ENCODE peak calls at places on chromosomes 4 and X, in five cellular contexts. One of them, this sample, is unnamed.

GRCh38 chr4:130808492-130808891 is 1712.5 kb downstream of the C4orf33 start:
- DNase-seq in HepG2: peak; percentile 13
- DNase-seq in K562: peak; percentile 1
- DNase-seq in H1: no peak
- DNase-seq in GM12878: no peak
- DNase-seq in this sample: peak; percentile 60

GRCh38 chr4:151565583-151565982 is 156.6 kb downstream of the FHIP1A start:
- DNase-seq in GM12878: no peak
- DNase-seq in HepG2: no peak
- DNase-seq in K562: no peak
- DNase-seq in H1: no peak
- DNase-seq in this sample: no peak

GRCh38 chrX:78027798-78028197 is 58.4 kb upstream of the PGAM4 start:
- DNase-seq in K562: no peak
- DNase-seq in H1: no peak
- DNase-seq in HepG2: no peak
- DNase-seq in GM12878: no peak
- DNase-seq in this sample: no peak

GRCh38 chr4:137156054-137156453 is 376.2 kb downstream of the PCDH18 start:
- DNase-seq in HepG2: no peak
- DNase-seq in K562: no peak
- DNase-seq in H1: no peak
- DNase-seq in GM12878: no peak
- DNase-seq in this sample: no peak

GRCh38 chr4:142683997-142684396 is 162.1 kb downstream of the INPP4B start:
- DNase-seq in HepG2: no peak
- DNase-seq in H1: no peak
- DNase-seq in GM12878: no peak
- DNase-seq in K562: no peak
- DNase-seq in this sample: no peak

GRCh38 chrX:87626996-87627395 is 109.4 kb downstream of the KLHL4 start:
- DNase-seq in GM12878: no peak
- DNase-seq in H1: no peak
- DNase-seq in K562: no peak
- DNase-seq in HepG2: no peak
- DNase-seq in this sample: no peak

GRCh38 chrX:38870386-38870895 is 69.2 kb downstream of the MID1IP1 start:
- DNase-seq in H1: no peak
- DNase-seq in HepG2: no peak
- DNase-seq in K562: peak; percentile 33
- DNase-seq in GM12878: no peak
- DNase-seq in this sample: peak; percentile 45

GRCh38 chrX:22081475-22082092 is 49.5 kb downstream of the PHEX start:
- DNase-seq in K562: peak; percentile 62
- DNase-seq in HepG2: peak; percentile 18
- DNase-seq in H1: peak; percentile 3
- DNase-seq in GM12878: no peak
- DNase-seq in this sample: peak; percentile 78

GRCh38 chrX:128653524-128653923 is 601.3 kb upstream of the ACTRT1 start:
- DNase-seq in K562: no peak
- DNase-seq in HepG2: no peak
- DNase-seq in GM12878: no peak
- DNase-seq in H1: no peak
- DNase-seq in this sample: peak; percentile 21

GRCh38 chr4:16833722-16834121 is 64.7 kb downstream of the LDB2 start:
- DNase-seq in HepG2: peak; percentile 15
- DNase-seq in GM12878: no peak
- DNase-seq in K562: no peak
- DNase-seq in H1: no peak
- DNase-seq in this sample: no peak

GRCh38 chr4:29320947-29321583 is 1399.1 kb upstream of the PCDH7 start:
- DNase-seq in K562: no peak
- DNase-seq in H1: no peak
- DNase-seq in GM12878: no peak
- DNase-seq in HepG2: no peak
- DNase-seq in this sample: peak; percentile 7

GRCh38 chr4:29326004-29326403 is 1394.2 kb upstream of the PCDH7 start:
- DNase-seq in GM12878: no peak
- DNase-seq in H1: no peak
- DNase-seq in HepG2: no peak
- DNase-seq in K562: no peak
- DNase-seq in this sample: no peak

GRCh38 chr4:29326816-29327215 is 1393.4 kb upstream of the PCDH7 start:
- DNase-seq in K562: no peak
- DNase-seq in H1: no peak
- DNase-seq in GM12878: no peak
- DNase-seq in HepG2: no peak
- DNase-seq in this sample: no peak
- TF ChIP-seq CREB1 in K562: no peak
- TF ChIP-seq CREB1 in H1: no peak
- TF ChIP-seq CREB1 in GM12878: no peak
- TF ChIP-seq CREB1 in HepG2: no peak
- TF ChIP-seq CREB1 in this sample: no peak

GRCh38 chrX:119482041-119482440 is 13.8 kb downstream of the SLC25A5 start:
- DNase-seq in GM12878: no peak
- DNase-seq in HepG2: no peak
- DNase-seq in H1: no peak
- DNase-seq in K562: no peak
- DNase-seq in this sample: no peak
- H3K4me3 ChIP-seq in GM12878: no peak overlapping the region
- H3K4me3 ChIP-seq in HepG2: no peak overlapping the region
- H3K4me3 ChIP-seq in H1: no peak overlapping the region
- H3K4me3 ChIP-seq in K562: no peak overlapping the region
- H3K4me3 ChIP-seq in this sample: peak overlapping the region; percentile 56

DNA sequence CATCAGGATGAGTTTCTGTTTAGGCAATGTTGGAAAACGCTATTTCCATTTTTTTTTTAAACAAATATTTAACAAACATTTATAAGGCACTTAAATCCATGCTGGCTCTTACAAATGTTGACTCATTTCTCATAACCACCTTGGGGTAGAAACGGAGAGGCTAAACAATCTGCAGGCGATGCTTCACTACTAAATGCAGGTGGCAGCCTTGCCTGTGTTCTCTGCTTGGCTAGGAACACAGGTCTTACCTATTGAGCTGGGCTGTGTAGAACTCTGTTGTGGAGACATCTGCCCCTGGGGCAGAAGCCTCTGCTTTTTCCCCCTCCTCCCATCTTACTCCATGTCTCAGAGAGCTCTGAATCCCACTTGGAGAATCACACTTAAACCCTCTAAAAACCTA is 1.4 kb upstream of the CXCL1 start:
- DNase-seq in HepG2: no peak
- DNase-seq in K562: peak; percentile 19
- DNase-seq in GM12878: no peak
- DNase-seq in H1: no peak
- DNase-seq in this sample: peak; percentile 31
- TF ChIP-seq CREB1 in HepG2: no peak
- TF ChIP-seq CREB1 in K562: no peak
- TF ChIP-seq CREB1 in GM12878: no peak
- TF ChIP-seq CREB1 in H1: no peak
- TF ChIP-seq CREB1 in this sample: no peak

GRCh38 chr4:158535130-158535614 is 13.5 kb downstream of the RXFP1 start:
- DNase-seq in GM12878: no peak
- DNase-seq in HepG2: no peak
- DNase-seq in H1: no peak
- DNase-seq in K562: peak; percentile 23
- DNase-seq in this sample: no peak
- H3K4me3 ChIP-seq in GM12878: no peak overlapping the region
- H3K4me3 ChIP-seq in HepG2: no peak overlapping the region
- H3K4me3 ChIP-seq in H1: no peak overlapping the region
- H3K4me3 ChIP-seq in K562: no peak overlapping the region
- H3K4me3 ChIP-seq in this sample: no peak overlapping the region

This sample was measured in GM23338.